ENCODE peak calls at places on chromosomes 5 and 9, in ten cellular contexts. One of them, this sample, is unnamed.

GRCh38 chr9:26310294-26310693 is 582.3 kb downstream of the CAAP1 start:
- DNase-seq in Right ventricle myocardium inferior: no peak
- DNase-seq in NCI-H345: no peak
- DNase-seq in fibroblast of lung: peak; percentile 49
- DNase-seq in HFF-Myc: no peak
- DNase-seq in H7: no peak
- DNase-seq in body of pancreas: no peak
- DNase-seq in Kasumi-1: no peak
- DNase-seq in pulmonary artery endothelial cell: no peak
- DNase-seq in upper lobe of right lung: no peak
- DNase-seq in this sample: peak; percentile 53

GRCh38 chr9:135152608-135153337 is 65.3 kb downstream of the OLFM1 start:
- DNase-seq in Right ventricle myocardium inferior: peak; percentile 45
- DNase-seq in NCI-H345: no peak
- DNase-seq in fibroblast of lung: no peak
- DNase-seq in HFF-Myc: no peak
- DNase-seq in H7: peak; percentile 91
- DNase-seq in body of pancreas: no peak
- DNase-seq in Kasumi-1: no peak
- DNase-seq in pulmonary artery endothelial cell: no peak
- DNase-seq in upper lobe of right lung: no peak
- DNase-seq in this sample: no peak

GRCh38 chr5:9058161-9058560 is 487.7 kb downstream of the SEMA5A start:
- DNase-seq in Right ventricle myocardium inferior: no peak
- DNase-seq in NCI-H345: no peak
- DNase-seq in fibroblast of lung: no peak
- DNase-seq in HFF-Myc: no peak
- DNase-seq in H7: no peak
- DNase-seq in body of pancreas: no peak
- DNase-seq in Kasumi-1: no peak
- DNase-seq in pulmonary artery endothelial cell: no peak
- DNase-seq in upper lobe of right lung: no peak
- DNase-seq in this sample: no peak

GRCh38 chr9:105880517-105880916 is 186.2 kb downstream of the TMEM38B start:
- DNase-seq in Right ventricle myocardium inferior: no peak
- DNase-seq in NCI-H345: no peak
- DNase-seq in fibroblast of lung: no peak
- DNase-seq in HFF-Myc: no peak
- DNase-seq in H7: no peak
- DNase-seq in body of pancreas: no peak
- DNase-seq in Kasumi-1: no peak
- DNase-seq in pulmonary artery endothelial cell: no peak
- DNase-seq in upper lobe of right lung: no peak
- DNase-seq in this sample: no peak

GRCh38 chr5:11252523-11252922 is 491.5 kb upstream of the DAP start:
- DNase-seq in Right ventricle myocardium inferior: no peak
- DNase-seq in NCI-H345: no peak
- DNase-seq in fibroblast of lung: no peak
- DNase-seq in HFF-Myc: no peak
- DNase-seq in H7: no peak
- DNase-seq in body of pancreas: no peak
- DNase-seq in Kasumi-1: no peak
- DNase-seq in pulmonary artery endothelial cell: no peak
- DNase-seq in upper lobe of right lung: no peak
- DNase-seq in this sample: no peak

GRCh38 chr5:79612667-79613190 is 488 bp downstream of the TENT2 start:
- DNase-seq in Right ventricle myocardium inferior: no peak
- DNase-seq in NCI-H345: no peak
- DNase-seq in fibroblast of lung: no peak
- DNase-seq in HFF-Myc: no peak
- DNase-seq in H7: no peak
- DNase-seq in body of pancreas: no peak
- DNase-seq in Kasumi-1: peak; percentile 45
- DNase-seq in pulmonary artery endothelial cell: no peak
- DNase-seq in upper lobe of right lung: no peak
- DNase-seq in this sample: peak; percentile 66

GRCh38 chr9:75096796-75097195 is 8.5 kb downstream of the OSTF1 start:
- DNase-seq in Right ventricle myocardium inferior: no peak
- DNase-seq in NCI-H345: no peak
- DNase-seq in fibroblast of lung: peak; percentile 34
- DNase-seq in HFF-Myc: no peak
- DNase-seq in H7: no peak
- DNase-seq in body of pancreas: no peak
- DNase-seq in Kasumi-1: no peak
- DNase-seq in pulmonary artery endothelial cell: no peak
- DNase-seq in upper lobe of right lung: no peak
- DNase-seq in this sample: no peak

GRCh38 chr9:96741771-96742170 is 36.1 kb downstream of the ZNF510 start:
- DNase-seq in Right ventricle myocardium inferior: no peak
- DNase-seq in NCI-H345: no peak
- DNase-seq in fibroblast of lung: no peak
- DNase-seq in HFF-Myc: no peak
- DNase-seq in H7: no peak
- DNase-seq in body of pancreas: no peak
- DNase-seq in Kasumi-1: no peak
- DNase-seq in pulmonary artery endothelial cell: no peak
- DNase-seq in upper lobe of right lung: no peak
- DNase-seq in this sample: no peak

This sample was measured in adipocyte.